ENCODE peak calls at places on chromosomes 1 and 21, in five cellular contexts. J is AG10803, M is OCI-LY7, W is fibroblast of the aortic adventitia, I is uterus. A is an unnamed sample.

GRCh38 chr1:87024936-87025537 is 110.6 kb downstream of the HS2ST1 start:
- DNase-seq in J (peak; percentile 25), M (peak; percentile 53), W (peak; percentile 30), I (no peak), A (peak; percentile 1)

GRCh38 chr21:34693192-34693810 is 24.5 kb downstream of the CLIC6 start:
- DNase-seq in J (peak; percentile 76), M (peak; percentile 62), W (peak; percentile 86), I (no peak), A (peak; percentile 19)

GRCh38 chr1:167991546-167991945 is 54.7 kb upstream of the MPC2 start:
- DNase-seq in J (no peak), M (no peak), W (peak; percentile 24), I (no peak), A (no peak)

GRCh38 chr1:41423511-41424191 is 60.8 kb downstream of the EDN2 start:
- DNase-seq in J (no peak), M (no peak), W (no peak), I (no peak), A (no peak)

GRCh38 chr1:89657886-89658285 is 25.0 kb downstream of the LRRC8C start:
- DNase-seq in J (no peak), M (peak; percentile 29), W (no peak), I (no peak), A (no peak)

GRCh38 chr1:5253036-5253435 is 598.6 kb downstream of the AJAP1 start:
- DNase-seq in J (no peak), M (no peak), W (no peak), I (no peak), A (no peak)

GRCh38 chr1:168127493-168127892 is 9.2 kb downstream of the GPR161 start:
- DNase-seq in J (no peak), M (no peak), W (no peak), I (no peak), A (no peak)

GRCh38 chr1:155871390-155871789 is 12.0 kb downstream of the SYT11 start:
- DNase-seq in J (peak; percentile 14), M (no peak), W (peak; percentile 45), I (no peak), A (no peak)

GRCh38 chr1:14136152-14136763 is 436.3 kb downstream of the PRDM2 start:
- DNase-seq in J (no peak), M (no peak), W (no peak), I (no peak), A (no peak)

GRCh38 chr1:63537940-63538339 is 14.6 kb downstream of the EFCAB7 start:
- DNase-seq in J (peak; percentile 11), M (peak; percentile 28), W (peak; percentile 41), I (no peak), A (no peak)

GRCh38 chr1:225762444-225762843 is 15.2 kb upstream of the SRP9 start:
- DNase-seq in J (no peak), M (no peak), W (peak; percentile 64), I (peak; percentile 38), A (no peak)

GRCh38 chr1:68497358-68497698 is 446 bp upstream of the DEPDC1 start:
- DNase-seq in J (no peak), M (no peak), W (no peak), I (no peak), A (no peak)

GRCh38 chr21:38929137-38929536 is 123.4 kb downstream of the ETS2 start:
- DNase-seq in J (no peak), M (no peak), W (no peak), I (no peak), A (no peak)

GRCh38 chr1:38848069-38848468 is 11.5 kb downstream of the RRAGC start:
- DNase-seq in J (no peak), M (peak; percentile 35), W (no peak), I (no peak), A (no peak)

GRCh38 chr1:41888756-41889155 is 30.0 kb downstream of the HIVEP3 start:
- DNase-seq in J (no peak), M (no peak), W (no peak), I (no peak), A (no peak)

GRCh38 chr1:179867493-179868330 is 9.9 kb downstream of the TOR1AIP2 start:
- DNase-seq in J (peak; percentile 51), M (peak; percentile 64), W (peak; percentile 58), I (peak; percentile 31), A (no peak)

GRCh38 chr1:40477680-40478057 is 579 bp downstream of the ZFP69 start:
- DNase-seq in J (no peak), M (peak; percentile 27), W (peak; percentile 33), I (no peak), A (no peak)

GRCh38 chr1:231856894-231857293 is 230.3 kb downstream of the DISC1 start:
- DNase-seq in J (no peak), M (no peak), W (no peak), I (no peak), A (no peak)

GRCh38 chr1:89831462-89832113 is 10.8 kb downstream of the LRRC8D start:
- DNase-seq in J (no peak), M (no peak), W (no peak), I (no peak), A (no peak)

GRCh38 chr1:74107394-74107793 is 90.6 kb downstream of the LRRIQ3 start:
- DNase-seq in J (no peak), M (no peak), W (no peak), I (no peak), A (no peak)

GRCh38 chr1:178060789-178061556 is 32.9 kb upstream of the RASAL2 start:
- DNase-seq in J (peak; percentile 95), M (no peak), W (peak; percentile 96), I (peak; percentile 36), A (no peak)

GRCh38 chr1:19338323-19338762 is 26.2 kb downstream of the SLC66A1 start:
- DNase-seq in J (no peak), M (no peak), W (no peak), I (no peak), A (no peak)

GRCh38 chr1:18339161-18339560 is 141.6 kb upstream of the KLHDC7A start:
- DNase-seq in J (no peak), M (no peak), W (no peak), I (no peak), A (no peak)

GRCh38 chr1:45026446-45026845 is 14.4 kb downstream of the UROD start:
- DNase-seq in J (peak; percentile 16), M (no peak), W (peak; percentile 45), I (no peak), A (no peak)

GRCh38 chr1:10598088-10598712 is 123.5 kb downstream of the PEX14 start:
- DNase-seq in J (no peak), M (no peak), W (no peak), I (no peak), A (no peak)

GRCh38 chr1:86156571-86157455 is at the start of gene COL24A1:
- DNase-seq in J (peak; percentile 31), M (no peak), W (peak; percentile 34), I (no peak), A (no peak)

GRCh38 chr1:226984521-226985238 is 44.6 kb downstream of the COQ8A start:
- DNase-seq in J (no peak), M (no peak), W (no peak), I (no peak), A (no peak)

GRCh38 chr1:36948606-36949005 is 85.7 kb downstream of the GRIK3 start:
- DNase-seq in J (no peak), M (no peak), W (no peak), I (no peak), A (no peak)

GRCh38 chr1:205520709-205521108 is 16.2 kb downstream of the CDK18 start:
- DNase-seq in J (no peak), M (no peak), W (no peak), I (no peak), A (no peak)

GRCh38 chr1:178609015-178609414 is 96.1 kb downstream of the TEX35 start:
- DNase-seq in J (peak; percentile 91), M (no peak), W (peak; percentile 87), I (no peak), A (no peak)

GRCh38 chr1:183308719-183309118 is 109.5 kb downstream of the NMNAT2 start:
- DNase-seq in J (no peak), M (no peak), W (no peak), I (no peak), A (no peak)

GRCh38 chr1:66282343-66282852 is 251.6 kb upstream of the SGIP1 start:
- DNase-seq in J (peak; percentile 69), M (peak; percentile 85), W (peak; percentile 94), I (peak; percentile 23), A (no peak)

GRCh38 chr1:6026095-6026809 is 19.4 kb upstream of the KCNAB2 start:
- DNase-seq in J (peak; percentile 55), M (peak; percentile 93), W (no peak), I (peak; percentile 32), A (no peak)

GRCh38 chr1:41773144-41773571 is 145.6 kb downstream of the HIVEP3 start:
- DNase-seq in J (peak; percentile 99), M (no peak), W (peak; percentile 94), I (no peak), A (peak; percentile 54)

GRCh38 chr1:181140398-181140797 is 51.9 kb downstream of the IER5 start:
- DNase-seq in J (no peak), M (no peak), W (no peak), I (no peak), A (no peak)

GRCh38 chr1:27590917-27591508 is 12.9 kb downstream of the AHDC1 start:
- DNase-seq in J (no peak), M (no peak), W (no peak), I (peak; percentile 31), A (no peak)
- H3K4me3 ChIP-seq in J (no peak overlapping the region), M (no peak overlapping the region), W (no peak overlapping the region), I (no peak overlapping the region), A (no peak overlapping the region)

GRCh38 chr1:234771642-234772344 is 161.8 kb upstream of the IRF2BP2 start:
- DNase-seq in J (no peak), M (peak; percentile 22), W (no peak), I (no peak), A (no peak)
- H3K4me3 ChIP-seq in J (no peak overlapping the region), M (peak overlapping the region; percentile 39), W (no peak overlapping the region), I (no peak overlapping the region), A (no peak overlapping the region)

GRCh38 chr1:31487143-31487542 is 74.1 kb downstream of the SERINC2 start:
- DNase-seq in J (no peak), M (no peak), W (no peak), I (no peak), A (no peak)
- H3K4me3 ChIP-seq in J (no peak overlapping the region), M (no peak overlapping the region), W (no peak overlapping the region), I (no peak overlapping the region), A (no peak overlapping the region)

GRCh38 chr1:26318338-26319064 is 743 bp downstream of the CD52 start:
- DNase-seq in J (peak; percentile 16), M (peak; percentile 50), W (no peak), I (no peak), A (no peak)
- H3K4me3 ChIP-seq in J (no peak overlapping the region), M (peak overlapping the region; percentile 93), W (no peak overlapping the region), I (no peak overlapping the region), A (no peak overlapping the region)

A was measured in kidney epithelial cell.